ENCODE peak calls at places on chromosomes 6 and 20, in four cellular contexts. K is fibroblast of mammary gland, H is MCF 10A, J is psoas muscle. M is an unnamed sample.

GRCh38 chr6:7106752-7107577 is 796 bp upstream of the RREB1 start:
- DNase-seq in K (no peak), H (no peak), J (peak), M (no peak)

GRCh38 chr6:157005940-157006339 is 228.8 kb downstream of the ARID1B start:
- DNase-seq in K (no peak), H (no peak), J (no peak), M (no peak)

GRCh38 chr20:53903652-53903987 is 166.8 kb downstream of the BCAS1 start:
- DNase-seq in K (peak), H (peak), J (no peak), M (no peak)

GRCh38 chr20:45341939-45342862 is 6.0 kb downstream of the SDC4 start:
- DNase-seq in K (no peak), H (peak), J (peak), M (peak)

GRCh38 chr6:46098678-46099077 is 31.1 kb upstream of the ENPP4 start:
- DNase-seq in K (no peak), H (peak), J (peak), M (peak)

GRCh38 chr6:5471044-5471443 is 209.7 kb downstream of the FARS2 start:
- DNase-seq in K (peak), H (peak), J (peak), M (no peak)

GRCh38 chr20:2237059-2237458 is 58.7 kb upstream of the TGM3 start:
- DNase-seq in K (peak), H (peak), J (peak), M (peak)

GRCh38 chr20:16428112-16428511 is 145.1 kb downstream of the KIF16B start:
- DNase-seq in K (no peak), H (no peak), J (no peak), M (no peak)

GRCh38 chr6:132362318-132363185 is 38.7 kb downstream of the MOXD1 start:
- DNase-seq in K (peak), H (no peak), J (no peak), M (peak)

GRCh38 chr20:61539706-61540360 is 287.8 kb downstream of the CDH4 start:
- DNase-seq in K (no peak), H (no peak), J (no peak), M (no peak)

GRCh38 chr6:28537509-28538140 is 11.9 kb downstream of the GPX5 start:
- DNase-seq in K (peak), H (peak), J (no peak), M (no peak)

GRCh38 chr6:25056130-25056529 is 120.4 kb upstream of the RIPOR2 start:
- DNase-seq in K (no peak), H (no peak), J (no peak), M (no peak)

GRCh38 chr6:31094389-31094881 is 17.9 kb downstream of the C6orf15 start:
- DNase-seq in K (no peak), H (peak), J (no peak), M (no peak)

GRCh38 chr6:26122402-26122792 is 35.2 kb downstream of the HFE start:
- DNase-seq in K (no peak), H (peak), J (no peak), M (no peak)

GRCh38 chr20:37882961-37883712 is 19.8 kb upstream of the VSTM2L start:
- DNase-seq in K (no peak), H (no peak), J (no peak), M (no peak)

GRCh38 chr20:63073738-63074065 is 66.9 kb upstream of the BHLHE23 start:
- DNase-seq in K (no peak), H (no peak), J (peak), M (no peak)

GRCh38 chr20:64024141-64024990 is 11.6 kb upstream of the C20orf204 start:
- DNase-seq in K (no peak), H (no peak), J (no peak), M (no peak)

GRCh38 chr6:100353276-100354015 is 111.3 kb downstream of the SIM1 start:
- DNase-seq in K (peak), H (peak), J (no peak), M (no peak)

GRCh38 chr20:7151666-7152065 is 384.2 kb downstream of the BMP2 start:
- DNase-seq in K (no peak), H (peak), J (no peak), M (no peak)

GRCh38 chr20:10658876-10659632 is 14.7 kb downstream of the JAG1 start:
- DNase-seq in K (no peak), H (no peak), J (no peak), M (no peak)

GRCh38 chr6:107658920-107659879 is 164.9 kb downstream of the SCML4 start:
- DNase-seq in K (no peak), H (peak), J (no peak), M (no peak)

GRCh38 chr6:132132911-132133639 is 181.9 kb upstream of the CCN2 start:
- DNase-seq in K (peak), H (no peak), J (no peak), M (no peak)

GRCh38 chr6:33766921-33767700 is 20.4 kb upstream of the IP6K3 start:
- DNase-seq in K (no peak), H (no peak), J (no peak), M (no peak)

GRCh38 chr6:148296746-148297145 is 45.9 kb upstream of the SASH1 start:
- DNase-seq in K (no peak), H (no peak), J (no peak), M (no peak)

GRCh38 chr20:13119583-13119982 is 101.5 kb upstream of the ISM1 start:
- DNase-seq in K (peak), H (peak), J (no peak), M (no peak)

GRCh38 chr6:148348778-148349177 is 6.1 kb downstream of the SASH1 start:
- DNase-seq in K (no peak), H (no peak), J (no peak), M (no peak)

GRCh38 chr6:77015350-77015749 is 447.9 kb downstream of the HTR1B start:
- DNase-seq in K (peak), H (peak), J (no peak), M (peak)

GRCh38 chr20:43949741-43950618 is 35.3 kb downstream of the TOX2 start:
- DNase-seq in K (no peak), H (no peak), J (no peak), M (no peak)

GRCh38 chr6:32163559-32164258 is 686 bp upstream of the EGFL8 start:
- DNase-seq in K (no peak), H (no peak), J (no peak), M (no peak)

GRCh38 chr6:157688960-157689599 is 134.0 kb upstream of the SNX9 start:
- DNase-seq in K (no peak), H (peak), J (no peak), M (no peak)

GRCh38 chr20:32509639-32510066 is 75.5 kb downstream of the NOL4L start:
- DNase-seq in K (peak), H (no peak), J (no peak), M (no peak)

GRCh38 chr6:16007146-16007545 is 121.7 kb upstream of the MYLIP start:
- DNase-seq in K (no peak), H (no peak), J (no peak), M (no peak)

GRCh38 chr20:2341336-2341735 is 39.4 kb upstream of the TGM6 start:
- DNase-seq in K (no peak), H (no peak), J (no peak), M (no peak)

GRCh38 chr6:169591616-169592015 is 110.2 kb downstream of the WDR27 start:
- DNase-seq in K (no peak), H (no peak), J (no peak), M (no peak)
- TF ChIP-seq CTCF in K (no peak), H (no peak), J (no peak), M (no peak)

GRCh38 chr20:40309731-40310130 is 379.3 kb downstream of the MAFB start:
- DNase-seq in K (no peak), H (no peak), J (no peak), M (no peak)
- TF ChIP-seq CTCF in K (no peak), H (no peak), J (no peak), M (no peak)

GRCh38 chr20:4569092-4569491 is 152.6 kb upstream of the PRND start:
- DNase-seq in K (no peak), H (no peak), J (no peak), M (no peak)
- TF ChIP-seq CTCF in K (peak), H (no peak), J (no peak), M (peak)

GRCh38 chr6:9979996-9980395 is 434.9 kb downstream of the TFAP2A start:
- DNase-seq in K (no peak), H (no peak), J (no peak), M (no peak)
- TF ChIP-seq CTCF in K (no peak), H (no peak), J (no peak), M (no peak)

M was measured in retinal pigment epithelial cell.